ENCODE peak calls at places on chromosomes 11 and 22, in six cellular contexts. One of them, this sample, is unnamed.
A peak's percentile ranks its signal among the peaks of the same experiment; 100 is the strongest.

GRCh38 chr11:13009921-13010736 is 1.0 kb downstream of the RASSF10 start:
- DNase-seq in mesenchymal stem cell: no peak
- DNase-seq in neuronal stem cell: peak; percentile 56
- DNase-seq in IMR-90: peak; percentile 7
- DNase-seq in trophoblast cell: peak; percentile 51
- DNase-seq in H1: peak; percentile 17
- DNase-seq in this sample: peak; percentile 69

GRCh38 chr22:44399906-44400762 is 87.4 kb upstream of the SHISAL1 start:
- DNase-seq in mesenchymal stem cell: no peak
- DNase-seq in neuronal stem cell: no peak
- DNase-seq in IMR-90: no peak
- DNase-seq in trophoblast cell: no peak
- DNase-seq in H1: no peak
- DNase-seq in this sample: peak; percentile 13

GRCh38 chr22:45543243-45543642 is 40.6 kb downstream of the FBLN1 start:
- DNase-seq in mesenchymal stem cell: no peak
- DNase-seq in neuronal stem cell: no peak
- DNase-seq in IMR-90: no peak
- DNase-seq in trophoblast cell: no peak
- DNase-seq in H1: no peak
- DNase-seq in this sample: no peak

GRCh38 chr22:39239561-39240423 is 5.0 kb downstream of the PDGFB start:
- DNase-seq in mesenchymal stem cell: no peak
- DNase-seq in neuronal stem cell: no peak
- DNase-seq in IMR-90: no peak
- DNase-seq in trophoblast cell: no peak
- DNase-seq in H1: no peak
- DNase-seq in this sample: no peak

GRCh38 chr11:102666331-102666957 is 39.1 kb downstream of the MMP27 start:
- DNase-seq in mesenchymal stem cell: peak; percentile 64
- DNase-seq in neuronal stem cell: peak; percentile 30
- DNase-seq in IMR-90: peak; percentile 60
- DNase-seq in trophoblast cell: peak; percentile 69
- DNase-seq in H1: no peak
- DNase-seq in this sample: no peak

GRCh38 chr11:1060885-1061616 is 13.6 kb upstream of the MUC2 start:
- DNase-seq in mesenchymal stem cell: no peak
- DNase-seq in neuronal stem cell: no peak
- DNase-seq in IMR-90: peak; percentile 56
- DNase-seq in trophoblast cell: peak; percentile 96
- DNase-seq in H1: no peak
- DNase-seq in this sample: no peak

GRCh38 chr11:121416909-121417567 is 35.1 kb upstream of the SORL1 start:
- DNase-seq in mesenchymal stem cell: peak; percentile 39
- DNase-seq in neuronal stem cell: no peak
- DNase-seq in IMR-90: peak; percentile 48
- DNase-seq in trophoblast cell: peak; percentile 41
- DNase-seq in H1: no peak
- DNase-seq in this sample: no peak

GRCh38 chr11:64885367-64886286 is 7.2 kb upstream of the EHD1 start:
- DNase-seq in mesenchymal stem cell: peak; percentile 95
- DNase-seq in neuronal stem cell: no peak
- DNase-seq in IMR-90: peak; percentile 94
- DNase-seq in trophoblast cell: peak; percentile 95
- DNase-seq in H1: no peak
- DNase-seq in this sample: no peak

GRCh38 chr11:10349281-10349665 is 44.4 kb downstream of the ADM start:
- DNase-seq in mesenchymal stem cell: no peak
- DNase-seq in neuronal stem cell: no peak
- DNase-seq in IMR-90: no peak
- DNase-seq in trophoblast cell: peak; percentile 74
- DNase-seq in H1: no peak
- DNase-seq in this sample: no peak

GRCh38 chr11:86571273-86571948 is 101.0 kb downstream of the ME3 start:
- DNase-seq in mesenchymal stem cell: no peak
- DNase-seq in neuronal stem cell: no peak
- DNase-seq in IMR-90: no peak
- DNase-seq in trophoblast cell: peak; percentile 62
- DNase-seq in H1: peak; percentile 76
- DNase-seq in this sample: peak; percentile 91

GRCh38 chr11:26860411-26860810 is 133.5 kb upstream of the FIBIN start:
- DNase-seq in mesenchymal stem cell: no peak
- DNase-seq in neuronal stem cell: no peak
- DNase-seq in IMR-90: no peak
- DNase-seq in trophoblast cell: no peak
- DNase-seq in H1: no peak
- DNase-seq in this sample: no peak

GRCh38 chr11:114395776-114396175 is 4.5 kb downstream of the C11orf71 start:
- DNase-seq in mesenchymal stem cell: no peak
- DNase-seq in neuronal stem cell: no peak
- DNase-seq in IMR-90: no peak
- DNase-seq in trophoblast cell: peak; percentile 36
- DNase-seq in H1: no peak
- DNase-seq in this sample: peak; percentile 67

GRCh38 chr11:110251837-110252236 is 44.6 kb downstream of the RDX start:
- DNase-seq in mesenchymal stem cell: peak; percentile 29
- DNase-seq in neuronal stem cell: no peak
- DNase-seq in IMR-90: peak; percentile 65
- DNase-seq in trophoblast cell: peak; percentile 21
- DNase-seq in H1: no peak
- DNase-seq in this sample: no peak

GRCh38 chr22:27107824-27108223 is 450.4 kb downstream of the MIAT start:
- DNase-seq in mesenchymal stem cell: peak; percentile 91
- DNase-seq in neuronal stem cell: no peak
- DNase-seq in IMR-90: peak; percentile 94
- DNase-seq in trophoblast cell: peak; percentile 46
- DNase-seq in H1: no peak
- DNase-seq in this sample: no peak

GRCh38 chr11:32931605-32932004 is 39.0 kb downstream of the QSER1 start:
- DNase-seq in mesenchymal stem cell: no peak
- DNase-seq in neuronal stem cell: no peak
- DNase-seq in IMR-90: peak; percentile 3
- DNase-seq in trophoblast cell: no peak
- DNase-seq in H1: no peak
- DNase-seq in this sample: no peak
- H3K14ac ChIP-seq in mesenchymal stem cell: no peak overlapping the region
- H3K14ac ChIP-seq in neuronal stem cell: no peak overlapping the region
- H3K14ac ChIP-seq in IMR-90: no peak overlapping the region
- H3K14ac ChIP-seq in trophoblast cell: no peak overlapping the region
- H3K14ac ChIP-seq in H1: no peak overlapping the region
- H3K14ac ChIP-seq in this sample: no peak overlapping the region

DNA sequence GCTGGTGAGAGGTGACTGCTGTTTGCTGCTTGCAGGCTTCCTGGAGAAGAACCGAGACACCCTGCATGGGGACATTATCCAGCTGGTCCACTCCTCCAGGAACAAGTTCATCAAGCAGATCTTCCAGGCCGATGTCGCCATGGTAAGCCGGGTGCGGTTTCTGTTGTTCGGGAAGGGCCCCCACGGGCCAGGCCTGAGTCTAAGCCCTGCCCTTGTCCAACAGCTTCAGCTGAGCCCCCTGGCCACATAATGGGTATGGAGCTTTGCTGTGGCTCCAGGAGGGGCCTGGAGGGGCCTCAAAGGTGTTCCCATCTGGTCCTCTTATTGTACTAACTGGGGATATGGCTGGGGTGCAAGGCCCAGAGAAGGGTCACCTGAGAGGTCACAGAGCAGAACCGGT is 38.0 kb downstream of the MYO7A start:
- DNase-seq in mesenchymal stem cell: no peak
- DNase-seq in neuronal stem cell: no peak
- DNase-seq in IMR-90: no peak
- DNase-seq in trophoblast cell: no peak
- DNase-seq in H1: no peak
- DNase-seq in this sample: no peak
- H4K91ac ChIP-seq in mesenchymal stem cell: no peak overlapping the region
- H4K91ac ChIP-seq in neuronal stem cell: no peak overlapping the region
- H4K91ac ChIP-seq in IMR-90: no peak overlapping the region
- H4K91ac ChIP-seq in trophoblast cell: peak overlapping the region; percentile 42
- H4K91ac ChIP-seq in H1: no peak overlapping the region
- H4K91ac ChIP-seq in this sample: no peak overlapping the region

GRCh38 chr22:17717708-17718107 is 56.6 kb downstream of the BID start:
- DNase-seq in mesenchymal stem cell: peak; percentile 38
- DNase-seq in neuronal stem cell: no peak
- DNase-seq in IMR-90: peak; percentile 40
- DNase-seq in trophoblast cell: peak; percentile 84
- DNase-seq in H1: no peak
- DNase-seq in this sample: no peak

GRCh38 chr22:17712441-17712840 is 61.8 kb downstream of the BID start:
- DNase-seq in mesenchymal stem cell: peak; percentile 45
- DNase-seq in neuronal stem cell: no peak
- DNase-seq in IMR-90: peak; percentile 77
- DNase-seq in trophoblast cell: no peak
- DNase-seq in H1: no peak
- DNase-seq in this sample: no peak

GRCh38 chr22:17719911-17720310 is 54.4 kb downstream of the BID start:
- DNase-seq in mesenchymal stem cell: no peak
- DNase-seq in neuronal stem cell: no peak
- DNase-seq in IMR-90: no peak
- DNase-seq in trophoblast cell: no peak
- DNase-seq in H1: no peak
- DNase-seq in this sample: no peak

DNA sequence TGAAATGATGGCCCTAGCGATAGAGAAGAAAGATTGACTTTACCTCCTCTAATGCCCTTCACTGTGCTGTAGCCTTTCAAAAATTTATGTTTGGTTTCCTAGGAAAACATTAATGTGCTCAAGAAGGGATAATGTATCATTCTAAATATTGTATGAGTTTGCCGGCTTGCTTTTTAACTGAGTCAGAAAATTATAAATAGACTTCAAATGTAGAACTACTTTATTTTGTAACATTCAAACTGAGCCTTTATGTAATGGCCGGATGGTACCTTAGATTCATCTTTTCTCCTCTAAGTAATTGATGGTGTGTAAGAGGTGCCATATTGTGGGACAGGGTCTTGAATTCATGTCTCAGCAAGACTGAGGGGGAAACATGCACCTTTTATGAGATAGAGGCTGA is 57.7 kb downstream of the BID start:
- DNase-seq in mesenchymal stem cell: no peak
- DNase-seq in neuronal stem cell: no peak
- DNase-seq in IMR-90: peak; percentile 13
- DNase-seq in trophoblast cell: no peak
- DNase-seq in H1: no peak
- DNase-seq in this sample: no peak
- H3K14ac ChIP-seq in mesenchymal stem cell: no peak overlapping the region
- H3K14ac ChIP-seq in neuronal stem cell: no peak overlapping the region
- H3K14ac ChIP-seq in IMR-90: no peak overlapping the region
- H3K14ac ChIP-seq in trophoblast cell: no peak overlapping the region
- H3K14ac ChIP-seq in H1: no peak overlapping the region
- H3K14ac ChIP-seq in this sample: no peak overlapping the region

DNA sequence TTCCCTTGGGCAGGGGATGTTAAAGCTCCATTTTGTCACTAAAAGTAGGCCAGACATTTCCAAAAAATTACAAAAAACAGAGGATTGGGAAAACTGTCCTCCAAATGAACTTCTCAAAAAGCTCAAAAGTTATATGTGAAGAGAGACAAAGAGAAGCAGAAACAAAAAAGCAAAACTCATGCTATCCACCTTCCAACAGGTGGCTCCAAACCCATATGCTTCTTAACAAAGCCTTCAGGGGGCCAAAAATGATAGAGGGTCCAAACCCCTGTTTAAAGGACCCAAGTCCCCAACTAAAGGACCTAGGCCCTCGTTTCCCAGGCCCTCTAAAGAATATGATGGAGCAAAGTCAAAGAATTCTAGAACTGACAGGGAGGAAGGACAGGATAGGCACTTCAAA is 146.7 kb downstream of the AASDHPPT start:
- DNase-seq in mesenchymal stem cell: no peak
- DNase-seq in neuronal stem cell: no peak
- DNase-seq in IMR-90: no peak
- DNase-seq in trophoblast cell: no peak
- DNase-seq in H1: no peak
- DNase-seq in this sample: no peak
- H4K91ac ChIP-seq in mesenchymal stem cell: no peak overlapping the region
- H4K91ac ChIP-seq in neuronal stem cell: no peak overlapping the region
- H4K91ac ChIP-seq in IMR-90: no peak overlapping the region
- H4K91ac ChIP-seq in trophoblast cell: no peak overlapping the region
- H4K91ac ChIP-seq in H1: no peak overlapping the region
- H4K91ac ChIP-seq in this sample: no peak overlapping the region

GRCh38 chr11:35324183-35324582 is 95.2 kb downstream of the SLC1A2 start:
- DNase-seq in mesenchymal stem cell: no peak
- DNase-seq in neuronal stem cell: no peak
- DNase-seq in IMR-90: no peak
- DNase-seq in trophoblast cell: no peak
- DNase-seq in H1: no peak
- DNase-seq in this sample: no peak
- H3K14ac ChIP-seq in mesenchymal stem cell: no peak overlapping the region
- H3K14ac ChIP-seq in neuronal stem cell: no peak overlapping the region
- H3K14ac ChIP-seq in IMR-90: no peak overlapping the region
- H3K14ac ChIP-seq in trophoblast cell: no peak overlapping the region
- H3K14ac ChIP-seq in H1: no peak overlapping the region
- H3K14ac ChIP-seq in this sample: no peak overlapping the region

GRCh38 chr22:32518848-32519247 is 44.2 kb downstream of the FBXO7 start:
- DNase-seq in mesenchymal stem cell: no peak
- DNase-seq in neuronal stem cell: no peak
- DNase-seq in IMR-90: no peak
- DNase-seq in trophoblast cell: peak; percentile 21
- DNase-seq in H1: no peak
- DNase-seq in this sample: no peak
- H4K91ac ChIP-seq in mesenchymal stem cell: no peak overlapping the region
- H4K91ac ChIP-seq in neuronal stem cell: no peak overlapping the region
- H4K91ac ChIP-seq in IMR-90: no peak overlapping the region
- H4K91ac ChIP-seq in trophoblast cell: no peak overlapping the region
- H4K91ac ChIP-seq in H1: no peak overlapping the region
- H4K91ac ChIP-seq in this sample: no peak overlapping the region

GRCh38 chr11:19995131-19995530 is 165.1 kb downstream of the DBX1 start:
- DNase-seq in mesenchymal stem cell: peak; percentile 97
- DNase-seq in neuronal stem cell: no peak
- DNase-seq in IMR-90: peak; percentile 97
- DNase-seq in trophoblast cell: peak; percentile 92
- DNase-seq in H1: no peak
- DNase-seq in this sample: no peak
- H3K14ac ChIP-seq in mesenchymal stem cell: no peak overlapping the region
- H3K14ac ChIP-seq in neuronal stem cell: no peak overlapping the region
- H3K14ac ChIP-seq in IMR-90: no peak overlapping the region
- H3K14ac ChIP-seq in trophoblast cell: no peak overlapping the region
- H3K14ac ChIP-seq in H1: no peak overlapping the region
- H3K14ac ChIP-seq in this sample: no peak overlapping the region

GRCh38 chr11:68659158-68659921 is 25.0 kb upstream of the GAL start:
- DNase-seq in mesenchymal stem cell: peak; percentile 59
- DNase-seq in neuronal stem cell: no peak
- DNase-seq in IMR-90: peak; percentile 97
- DNase-seq in trophoblast cell: no peak
- DNase-seq in H1: no peak
- DNase-seq in this sample: peak; percentile 25

GRCh38 chr11:68658661-68659060 is 25.7 kb upstream of the GAL start:
- DNase-seq in mesenchymal stem cell: peak; percentile 7
- DNase-seq in neuronal stem cell: no peak
- DNase-seq in IMR-90: peak; percentile 31
- DNase-seq in trophoblast cell: no peak
- DNase-seq in H1: no peak
- DNase-seq in this sample: no peak

GRCh38 chr11:68660066-68660810 is 24.1 kb upstream of the GAL start:
- DNase-seq in mesenchymal stem cell: no peak
- DNase-seq in neuronal stem cell: no peak
- DNase-seq in IMR-90: no peak
- DNase-seq in trophoblast cell: no peak
- DNase-seq in H1: no peak
- DNase-seq in this sample: no peak

GRCh38 chr11:68661697-68662603 is 22.4 kb upstream of the GAL start:
- DNase-seq in mesenchymal stem cell: no peak
- DNase-seq in neuronal stem cell: no peak
- DNase-seq in IMR-90: peak; percentile 25
- DNase-seq in trophoblast cell: no peak
- DNase-seq in H1: no peak
- DNase-seq in this sample: no peak

GRCh38 chr11:68661014-68661413 is 23.3 kb upstream of the GAL start:
- DNase-seq in mesenchymal stem cell: no peak
- DNase-seq in neuronal stem cell: no peak
- DNase-seq in IMR-90: no peak
- DNase-seq in trophoblast cell: no peak
- DNase-seq in H1: no peak
- DNase-seq in this sample: no peak
- H4K91ac ChIP-seq in mesenchymal stem cell: no peak overlapping the region
- H4K91ac ChIP-seq in neuronal stem cell: no peak overlapping the region
- H4K91ac ChIP-seq in IMR-90: no peak overlapping the region
- H4K91ac ChIP-seq in trophoblast cell: no peak overlapping the region
- H4K91ac ChIP-seq in H1: no peak overlapping the region
- H4K91ac ChIP-seq in this sample: no peak overlapping the region